ENCODE peak calls at places on chromosome 9, in four cellular contexts. C is type B pancreatic cell, E is heart right ventricle, I is heart left ventricle. Z is an unnamed sample.

GRCh38 chr9:116288658-116289057 is 135.1 kb downstream of the PAPPA start:
- DNase-seq in I (no peak), C (no peak), E (no peak), Z (peak)

GRCh38 chr9:18260527-18260926 is 213.4 kb upstream of the ADAMTSL1 start:
- DNase-seq in E (no peak), I (no peak), C (no peak), Z (peak)

GRCh38 chr9:72160446-72161123 is 11.3 kb downstream of the GDA start:
- DNase-seq in C (no peak), I (no peak), E (no peak), Z (no peak)

GRCh38 chr9:104858271-104858670 is 69.7 kb downstream of the ABCA1 start:
- DNase-seq in I (no peak), E (no peak), C (no peak), Z (peak)

GRCh38 chr9:134162212-134162775 is 2.1 kb downstream of the RNU6ATAC start:
- DNase-seq in E (no peak), C (no peak), I (no peak), Z (no peak)

GRCh38 chr9:111118256-111118950 is 80.1 kb upstream of the LPAR1 start:
- DNase-seq in C (no peak), E (no peak), I (no peak), Z (peak)

GRCh38 chr9:107438211-107439030 is 51.1 kb downstream of the KLF4 start:
- DNase-seq in C (no peak), E (no peak), I (no peak), Z (no peak)

GRCh38 chr9:18605763-18606162 is 131.8 kb downstream of the ADAMTSL1 start:
- DNase-seq in C (no peak), I (peak), E (peak), Z (peak)

GRCh38 chr9:11697101-11697500 is 996.1 kb upstream of the TYRP1 start:
- DNase-seq in E (no peak), C (no peak), I (no peak), Z (no peak)

GRCh38 chr9:37575921-37576721 is at the start of gene FBXO10:
- DNase-seq in I (peak), C (peak), E (peak), Z (peak)

GRCh38 chr9:68843239-68843638 is 138.2 kb downstream of the PIP5K1B start:
- DNase-seq in I (no peak), C (no peak), E (no peak), Z (no peak)

GRCh38 chr9:88197016-88197415 is 58.7 kb upstream of the SPATA31C2 start:
- DNase-seq in E (no peak), I (no peak), C (no peak), Z (peak)

GRCh38 chr9:137049544-137050449 is 3.8 kb upstream of the NPDC1 start:
- DNase-seq in E (no peak), I (peak), C (no peak), Z (peak)

GRCh38 chr9:70586506-70586905 is 172.0 kb upstream of the KLF9 start:
- DNase-seq in E (no peak), I (no peak), C (no peak), Z (peak)

GRCh38 chr9:4180907-4181605 is 118.8 kb downstream of the GLIS3 start:
- DNase-seq in I (no peak), C (no peak), E (no peak), Z (no peak)

GRCh38 chr9:110802416-110803035 is 133.9 kb downstream of the MUSK start:
- DNase-seq in E (no peak), I (no peak), C (no peak), Z (peak)

GRCh38 chr9:137575382-137575724 is 3.4 kb downstream of the DPH7 start:
- DNase-seq in C (no peak), I (no peak), E (no peak), Z (no peak)

GRCh38 chr9:4814913-4815312 is 22.2 kb downstream of the RCL1 start:
- DNase-seq in C (no peak), E (no peak), I (no peak), Z (no peak)

GRCh38 chr9:112833081-112833480 is 57.6 kb downstream of the SLC46A2 start:
- DNase-seq in C (no peak), I (no peak), E (no peak), Z (no peak)

GRCh38 chr9:91693226-91693625 is 256.8 kb downstream of the ROR2 start:
- DNase-seq in C (no peak), I (no peak), E (no peak), Z (no peak)

GRCh38 chr9:91580136-91580535 is 156.5 kb upstream of the NFIL3 start:
- DNase-seq in E (no peak), I (no peak), C (no peak), Z (peak)

GRCh38 chr9:21781656-21782055 is 20.8 kb upstream of the MTAP start:
- DNase-seq in C (no peak), E (no peak), I (no peak), Z (no peak)

GRCh38 chr9:135030711-135031245 is 56.7 kb upstream of the OLFM1 start:
- DNase-seq in E (no peak), C (no peak), I (no peak), Z (no peak)

GRCh38 chr9:21434202-21435014 is 5.8 kb upstream of the IFNA1 start:
- DNase-seq in I (no peak), C (no peak), E (no peak), Z (peak)

GRCh38 chr9:6538666-6539071 is 106.9 kb downstream of the GLDC start:
- DNase-seq in C (no peak), I (no peak), E (no peak), Z (peak)

GRCh38 chr9:18393340-18394130 is 80.4 kb upstream of the ADAMTSL1 start:
- DNase-seq in C (no peak), E (no peak), I (peak), Z (peak)

GRCh38 chr9:2041736-2042135 is 26.6 kb downstream of the SMARCA2 start:
- DNase-seq in E (no peak), I (no peak), C (no peak), Z (no peak)

GRCh38 chr9:13646500-13646899 is 367.0 kb upstream of the MPDZ start:
- DNase-seq in I (no peak), C (no peak), E (no peak), Z (no peak)

GRCh38 chr9:121685146-121685794 is 33.8 kb downstream of the DAB2IP start:
- DNase-seq in I (no peak), C (no peak), E (no peak), Z (no peak)

DNA sequence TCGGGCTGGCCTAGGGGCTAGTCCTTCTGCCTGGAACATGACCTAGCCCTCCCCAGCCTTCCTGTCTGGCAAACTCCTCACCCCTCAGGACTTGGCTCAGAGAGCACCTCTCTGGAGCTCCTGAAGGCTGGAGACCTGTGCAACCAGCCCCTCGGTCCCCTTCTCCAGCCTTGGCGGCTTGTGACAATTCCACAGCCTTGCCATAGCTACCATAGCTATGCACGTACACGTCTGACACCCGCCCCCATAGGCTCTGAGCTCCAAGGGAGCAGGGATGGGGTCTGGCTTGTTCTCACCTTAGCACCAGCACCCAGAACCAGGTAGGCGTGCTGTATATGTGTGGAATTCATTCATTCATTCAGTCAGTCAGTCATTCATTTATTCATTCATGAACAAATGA is 49.7 kb downstream of the NTNG2 start:
- DNase-seq in E (no peak), I (no peak), C (no peak), Z (no peak)
- TF ChIP-seq CTCF in E (no peak), I (no peak), C (no peak), Z (no peak)

GRCh38 chr9:23041466-23041865 is 594.8 kb downstream of the DMRTA1 start:
- DNase-seq in E (no peak), C (no peak), I (no peak), Z (no peak)
- TF ChIP-seq CTCF in E (no peak), C (no peak), I (no peak), Z (no peak)

GRCh38 chr9:131391504-131391903 is 2.4 kb upstream of the PRRC2B start:
- DNase-seq in E (no peak), C (no peak), I (no peak), Z (no peak)

GRCh38 chr9:131395745-131396479 is 2.0 kb downstream of the PRRC2B start:
- DNase-seq in C (no peak), E (no peak), I (no peak), Z (no peak)

GRCh38 chr9:131394464-131395026 is 659 bp downstream of the PRRC2B start:
- DNase-seq in C (no peak), I (peak), E (peak), Z (peak)

GRCh38 chr9:131395027-131395744 is 1.3 kb downstream of the PRRC2B start:
- DNase-seq in I (no peak), C (no peak), E (peak), Z (no peak)

GRCh38 chr9:131393622-131394463 is at the start of gene PRRC2B:
- DNase-seq in E (peak), I (peak), C (peak), Z (peak)
- TF ChIP-seq CTCF in E (peak), I (peak), C (peak), Z (no peak)

GRCh38 chr9:93290495-93291434 is 106.8 kb downstream of the WNK2 start:
- DNase-seq in I (no peak), E (no peak), C (no peak), Z (no peak)
- TF ChIP-seq CTCF in I (no peak), E (no peak), C (no peak), Z (no peak)

DNA sequence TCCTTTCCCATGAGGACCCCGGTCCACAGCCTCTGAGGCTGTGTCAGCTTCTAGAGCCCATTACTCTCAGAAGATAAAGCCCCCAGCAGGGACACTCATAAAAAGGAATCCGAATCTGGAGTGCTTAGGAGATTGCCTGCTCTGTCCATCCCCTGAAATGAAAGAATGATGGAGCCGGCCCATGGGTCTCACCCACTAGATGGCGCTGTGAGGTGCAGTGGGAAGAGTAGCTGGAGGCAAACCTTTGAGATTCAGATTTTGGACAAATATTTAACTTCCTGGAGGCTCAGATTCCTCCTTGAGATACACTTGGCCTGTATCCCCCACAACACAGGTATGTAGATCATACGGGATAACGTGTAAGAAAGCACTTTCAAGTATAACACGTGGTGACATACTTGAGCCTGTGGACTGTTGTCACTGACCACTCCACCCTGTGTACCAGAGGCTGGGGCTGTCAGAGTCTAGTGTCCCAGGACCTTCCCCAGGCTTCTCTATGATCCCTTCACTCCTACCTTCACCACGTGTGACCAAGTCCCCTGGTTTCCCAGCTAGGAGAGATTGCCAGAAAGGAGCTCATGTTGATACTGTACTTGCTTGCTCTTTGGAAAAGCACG is 32.3 kb downstream of the TRMO start:
- DNase-seq in E (peak), I (peak), C (no peak), Z (no peak)
- TF ChIP-seq CTCF in E (peak), I (peak), C (peak), Z (peak)

GRCh38 chr9:95025213-95026170 is 292.0 kb downstream of the FANCC start:
- DNase-seq in I (peak), E (peak), C (no peak), Z (peak)
- TF ChIP-seq CTCF in I (peak), E (peak), C (peak), Z (peak)

GRCh38 chr9:124313940-124314339 is 56.2 kb downstream of the NEK6 start:
- DNase-seq in I (no peak), C (no peak), E (no peak), Z (no peak)

GRCh38 chr9:124308606-124309310 is 51.0 kb downstream of the NEK6 start:
- DNase-seq in I (no peak), C (no peak), E (no peak), Z (no peak)

GRCh38 chr9:124309665-124310064 is 51.9 kb downstream of the NEK6 start:
- DNase-seq in C (no peak), E (no peak), I (no peak), Z (peak)

GRCh38 chr9:124312290-124313265 is 54.8 kb downstream of the NEK6 start:
- DNase-seq in I (no peak), E (no peak), C (no peak), Z (no peak)

GRCh38 chr9:124311283-124311682 is 53.5 kb downstream of the NEK6 start:
- DNase-seq in E (no peak), I (no peak), C (no peak), Z (no peak)
- TF ChIP-seq CTCF in E (peak), I (no peak), C (no peak), Z (no peak)

DNA sequence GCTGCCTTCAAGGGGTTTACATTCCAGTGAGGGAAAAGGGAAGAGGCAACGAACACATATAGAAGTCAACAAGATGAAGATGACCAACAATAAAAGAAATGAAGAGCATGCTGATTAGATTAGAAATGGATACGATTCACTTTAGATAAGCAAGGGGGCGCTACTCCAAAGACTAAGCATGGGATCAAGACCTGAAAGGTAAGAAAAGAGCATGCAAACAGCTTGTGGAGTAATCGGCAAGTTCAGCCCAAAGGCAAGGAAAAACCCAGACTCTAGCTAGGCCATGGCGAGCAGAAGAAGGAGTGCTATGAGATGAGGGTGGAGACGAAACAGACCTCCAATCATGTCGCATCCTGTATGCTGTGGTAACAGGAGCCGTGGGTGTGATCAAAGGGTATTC is 124.4 kb downstream of the FANCC start:
- DNase-seq in E (no peak), I (no peak), C (no peak), Z (no peak)
- TF ChIP-seq CTCF in E (no peak), I (no peak), C (peak), Z (no peak)

GRCh38 chr9:127438394-127438793 is 12.8 kb downstream of the RPL12 start:
- DNase-seq in I (no peak), C (no peak), E (no peak), Z (no peak)

DNA sequence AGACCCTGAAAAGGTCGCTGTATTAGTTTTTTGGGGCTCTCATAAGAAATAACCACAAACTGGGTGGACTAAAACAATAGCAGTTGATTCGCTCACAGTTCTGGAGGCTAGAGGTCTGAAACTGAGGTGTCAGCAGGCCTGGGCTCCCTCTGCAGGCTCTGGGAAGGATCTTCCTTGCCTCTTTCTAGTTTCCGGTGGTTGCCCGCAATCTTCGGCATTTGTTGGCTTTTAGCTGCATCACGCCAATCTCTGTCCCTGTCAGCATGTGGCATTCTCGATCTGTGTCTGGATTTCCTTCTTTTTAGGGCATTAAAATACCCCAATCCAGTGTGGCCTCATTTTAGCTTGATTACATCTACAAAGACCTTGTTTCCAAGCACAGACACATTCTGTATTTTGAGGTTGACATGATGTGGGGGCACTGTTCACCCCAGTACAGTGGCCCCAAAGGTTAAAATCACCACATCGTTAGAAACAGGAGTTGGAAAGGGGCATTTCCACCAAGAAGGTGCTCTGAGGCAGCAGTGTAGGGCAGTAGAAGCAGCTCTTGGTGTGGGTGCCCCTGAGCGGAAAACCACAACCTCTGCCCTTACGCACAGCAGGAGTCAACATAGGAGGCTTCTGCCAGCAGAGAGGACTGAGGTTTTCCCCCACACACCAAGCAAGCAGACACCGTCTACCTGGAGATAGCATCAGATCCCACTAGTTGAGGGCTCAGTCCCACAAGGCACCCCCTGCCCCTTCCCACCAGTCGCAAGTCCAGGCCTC is 13.5 kb downstream of the ZNF79 start:
- DNase-seq in E (no peak), C (no peak), I (no peak), Z (no peak)
- TF ChIP-seq CTCF in E (no peak), C (peak), I (no peak), Z (peak)

DNA sequence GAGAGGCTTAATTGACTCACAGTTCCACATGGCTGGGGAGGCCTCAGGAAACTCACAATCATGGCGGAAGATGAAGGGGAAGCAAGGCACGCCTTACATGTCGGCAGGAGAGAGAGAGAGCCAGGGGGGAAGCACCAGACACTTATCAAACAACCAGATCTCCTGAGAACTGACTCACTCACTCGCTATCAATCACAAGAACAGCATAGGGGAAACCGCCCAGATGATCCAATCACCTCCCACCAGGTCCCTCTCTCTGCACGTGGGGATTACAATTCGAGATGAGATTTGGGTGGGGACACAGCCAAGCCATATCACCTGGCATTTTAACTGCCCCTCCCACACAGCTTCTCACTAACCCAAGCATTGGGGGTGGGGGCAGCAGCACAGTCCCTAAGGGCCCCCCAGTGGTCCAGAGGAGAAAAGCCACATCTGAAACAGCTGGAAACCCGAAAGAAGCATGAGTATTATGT is 76.1 kb upstream of the ASS1 start:
- DNase-seq in E (no peak), C (no peak), I (no peak), Z (no peak)
- TF ChIP-seq CTCF in E (no peak), C (no peak), I (no peak), Z (no peak)